ENCODE peak calls at places on chromosomes 11 and 22, in five cellular contexts. H, C, Z, J and E are unnamed samples. For H3K4me1, the result is how much of the 10 kb centered on the place peaks cover.

GRCh38 chr11:33668951-33669596 is 31.6 kb downstream of the C11orf91 start:
- DNase-seq in C (no peak), H (no peak), J (no peak), Z (no peak), E (no peak)

GRCh38 chr11:119377961-119378667 is 3.4 kb downstream of the USP2 start:
- DNase-seq in C (no peak), J (no peak), Z (no peak), H (no peak), E (no peak)

GRCh38 chr22:29219881-29220670 is 14.4 kb downstream of the EMID1 start:
- DNase-seq in H (peak), Z (no peak), C (no peak), J (no peak), E (no peak)

GRCh38 chr22:19122752-19123492 is 710 bp upstream of the DGCR2 start:
- DNase-seq in J (no peak), H (no peak), Z (no peak), C (no peak), E (peak)

GRCh38 chr11:112718483-112718882 is 242.7 kb upstream of the NCAM1 start:
- DNase-seq in J (no peak), Z (no peak), C (no peak), H (no peak), E (no peak)

GRCh38 chr11:68750197-68750987 is 928 bp downstream of the TESMIN start:
- DNase-seq in H (peak), J (no peak), C (peak), Z (peak), E (peak)

GRCh38 chr22:26416670-26417270 is 12.3 kb upstream of the ASPHD2 start:
- DNase-seq in H (peak), J (peak), Z (no peak), C (peak), E (peak)

GRCh38 chr11:61467609-61468401 is 37.9 kb downstream of the SDHAF2 start:
- DNase-seq in J (no peak), Z (no peak), H (no peak), C (no peak), E (no peak)

GRCh38 chr11:60941371-60942119 is 10.4 kb downstream of the SLC15A3 start:
- DNase-seq in H (no peak), C (no peak), J (no peak), Z (no peak), E (peak)

GRCh38 chr11:22065472-22065871 is 127.4 kb upstream of the ANO5 start:
- DNase-seq in C (no peak), Z (no peak), H (peak), J (no peak), E (no peak)

GRCh38 chr11:61503135-61503770 is 5.3 kb upstream of the LRRC10B start:
- DNase-seq in Z (no peak), J (no peak), C (no peak), H (no peak), E (no peak)

GRCh38 chr11:61362542-61362875 is 335 bp downstream of the TMEM138 start:
- DNase-seq in C (no peak), H (no peak), Z (no peak), J (peak), E (peak)

GRCh38 chr11:115066111-115066660 is 387.9 kb downstream of the NXPE2 start:
- DNase-seq in J (no peak), C (no peak), Z (no peak), H (no peak), E (no peak)

GRCh38 chr11:47178737-47179654 is 2.3 kb upstream of the ARFGAP2 start:
- DNase-seq in C (no peak), J (no peak), Z (no peak), H (no peak), E (no peak)

GRCh38 chr11:22192642-22193347 is at the start of gene ANO5:
- DNase-seq in C (peak), J (no peak), Z (peak), H (peak), E (no peak)

GRCh38 chr11:68924073-68924925 is 20.6 kb downstream of the IGHMBP2 start:
- DNase-seq in H (no peak), Z (no peak), C (no peak), J (no peak), E (peak)

GRCh38 chr11:2298795-2299747 is 2.6 kb downstream of the C11orf21 start:
- DNase-seq in Z (peak), J (no peak), H (peak), C (peak), E (peak)

GRCh38 chr11:77148963-77149715 is 21.1 kb downstream of the MYO7A start:
- DNase-seq in C (no peak), H (no peak), Z (no peak), J (no peak), E (no peak)

GRCh38 chr11:47981667-47982404 is 1.5 kb downstream of the PTPRJ start:
- DNase-seq in Z (no peak), H (no peak), J (no peak), C (no peak), E (no peak)

GRCh38 chr22:50083462-50084081 is 1.7 kb downstream of the MLC1 start:
- DNase-seq in Z (no peak), C (no peak), J (no peak), H (no peak), E (no peak)

GRCh38 chr22:26797910-26798309 is 140.5 kb downstream of the MIAT start:
- DNase-seq in J (no peak), Z (no peak), H (peak), C (peak), E (no peak)

DNA sequence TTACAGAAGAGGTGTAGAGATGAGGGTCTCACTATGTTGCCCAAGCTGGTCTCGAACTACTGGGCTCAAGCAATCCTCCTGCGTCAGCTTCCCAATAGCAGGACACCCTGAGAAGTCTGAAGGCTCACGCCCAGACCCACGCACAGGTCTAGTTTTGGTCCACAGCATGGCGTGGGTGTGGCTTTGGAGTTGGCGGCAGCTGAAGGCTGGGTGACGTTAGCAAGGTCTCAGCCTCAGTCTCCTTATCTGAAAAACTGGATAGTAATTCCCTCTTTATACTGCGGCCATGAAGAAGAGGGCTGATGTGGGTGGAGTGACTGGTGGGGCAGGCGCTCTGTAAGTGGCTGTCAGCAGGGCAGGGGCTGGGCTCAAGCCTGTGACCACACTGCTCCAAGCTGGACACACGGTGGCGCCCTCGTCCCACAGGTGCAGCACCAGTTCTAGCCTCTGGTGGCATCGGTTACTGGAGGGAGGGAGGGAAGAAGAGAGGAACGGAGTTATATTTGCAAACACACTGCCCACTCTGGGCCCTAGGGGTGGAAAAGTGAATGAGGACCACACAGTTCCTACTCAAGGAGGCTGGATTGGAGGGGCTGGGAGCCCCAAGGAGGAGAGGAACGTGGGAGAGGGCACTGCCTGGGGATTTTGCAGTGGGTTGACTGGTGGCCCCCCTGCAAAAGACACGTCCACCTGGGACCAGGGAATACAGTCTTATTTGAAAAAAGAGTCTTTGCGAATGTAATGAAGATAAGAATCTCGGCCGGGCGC is 19.6 kb upstream of the CARD10 start:
- DNase-seq in H (peak), C (peak), J (peak), Z (peak), E (peak)
- H2BK12ac ChIP-seq in H (no peak), C (no peak), J (peak), Z (no peak), E (peak)

DNA sequence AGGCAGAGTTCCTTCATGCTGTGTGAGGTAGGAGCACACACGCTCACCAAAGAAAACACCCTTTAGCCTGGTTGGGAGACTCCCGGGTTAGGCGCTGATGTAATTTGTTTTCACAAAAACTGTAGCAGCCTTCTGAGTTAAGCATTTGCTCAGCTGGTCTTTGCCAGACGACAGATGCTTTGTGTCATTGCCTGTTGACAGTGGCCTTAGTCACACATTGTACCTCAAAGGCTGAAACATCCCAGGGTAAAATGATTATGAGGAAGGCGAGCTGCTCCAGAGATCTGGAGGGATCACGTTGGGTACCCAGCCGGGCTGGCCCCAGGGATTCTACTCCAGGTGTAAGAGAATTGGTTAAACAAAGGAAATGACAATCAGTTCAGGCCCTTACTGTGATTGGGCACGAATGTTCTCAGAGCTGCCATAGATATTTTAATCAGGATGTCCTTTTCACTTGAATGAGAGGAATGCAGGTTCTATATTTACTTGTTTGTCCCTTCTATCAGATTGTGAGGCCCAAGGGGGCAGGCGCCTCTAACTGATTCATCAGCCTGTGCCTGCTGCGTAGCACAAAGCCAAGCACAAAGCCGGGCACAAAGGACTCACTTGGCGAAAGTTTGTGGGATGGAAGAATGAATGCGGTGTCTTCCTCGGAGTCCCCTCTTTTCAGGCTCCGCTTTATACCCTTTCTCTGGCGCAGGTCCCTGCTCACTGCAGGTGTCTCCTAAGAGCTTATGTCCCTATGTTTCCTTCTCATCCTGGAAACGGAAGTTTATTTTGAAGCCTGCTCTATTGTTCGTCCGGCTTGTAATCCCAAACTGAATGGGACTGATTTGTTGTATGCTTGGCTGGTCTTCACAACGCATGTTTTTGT is 47.1 kb downstream of the ADM start:
- DNase-seq in H (peak), Z (peak), C (peak), J (peak), E (peak)
- H4K91ac ChIP-seq in H (peak), Z (no peak), C (peak), J (no peak), E (peak)

GRCh38 chr11:123235117-123235686 is 40.2 kb upstream of the CLMP start:
- DNase-seq in Z (no peak), H (peak), C (peak), J (no peak), E (peak)

GRCh38 chr11:123238297-123238696 is 43.2 kb upstream of the CLMP start:
- DNase-seq in H (no peak), J (no peak), Z (no peak), C (no peak), E (no peak)

GRCh38 chr11:123233280-123233977 is 38.4 kb upstream of the CLMP start:
- DNase-seq in J (peak), H (no peak), C (no peak), Z (no peak), E (no peak)

GRCh38 chr11:123233978-123234340 is 38.9 kb upstream of the CLMP start:
- DNase-seq in C (no peak), H (no peak), Z (no peak), J (no peak), E (no peak)

DNA sequence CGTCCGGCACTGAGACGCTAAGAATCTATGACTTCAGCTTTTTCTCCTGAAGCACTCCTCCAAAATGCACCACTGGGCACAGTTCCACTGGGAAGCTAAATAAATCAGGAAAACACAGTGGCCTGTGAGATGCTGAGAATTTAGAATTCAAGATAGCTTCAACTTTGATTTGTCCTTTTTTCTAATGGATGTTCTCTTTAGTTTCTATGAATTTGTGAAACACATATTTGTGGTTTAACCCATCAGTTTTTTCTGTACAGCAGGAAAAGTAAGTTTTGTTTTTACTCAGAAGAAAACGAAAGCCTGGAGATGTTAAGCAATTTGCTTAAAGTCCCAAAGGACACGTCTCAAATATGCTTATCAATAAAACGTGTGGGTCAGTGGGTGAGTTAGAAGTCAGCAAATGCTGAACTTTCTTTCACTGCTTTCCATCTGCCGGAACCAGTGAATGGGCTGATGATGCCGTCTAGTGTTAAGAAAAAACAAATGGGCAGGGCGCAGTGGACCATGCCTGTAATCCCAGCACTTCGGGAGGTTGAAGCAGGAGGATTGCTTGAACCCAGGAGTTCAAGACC is 40.7 kb upstream of the CLMP start:
- DNase-seq in C (no peak), Z (no peak), J (peak), H (no peak), E (no peak)
- H3K4me1 ChIP-seq in C (under half), Z (under half), J (under half), H (under half), E (under half)

GRCh38 chr22:42997577-42997976 is 17.4 kb downstream of the PACSIN2 start:
- DNase-seq in Z (no peak), H (no peak), J (peak), C (no peak), E (no peak)
- H2BK12ac ChIP-seq in Z (no peak), H (no peak), J (no peak), C (no peak), E (no peak)

DNA sequence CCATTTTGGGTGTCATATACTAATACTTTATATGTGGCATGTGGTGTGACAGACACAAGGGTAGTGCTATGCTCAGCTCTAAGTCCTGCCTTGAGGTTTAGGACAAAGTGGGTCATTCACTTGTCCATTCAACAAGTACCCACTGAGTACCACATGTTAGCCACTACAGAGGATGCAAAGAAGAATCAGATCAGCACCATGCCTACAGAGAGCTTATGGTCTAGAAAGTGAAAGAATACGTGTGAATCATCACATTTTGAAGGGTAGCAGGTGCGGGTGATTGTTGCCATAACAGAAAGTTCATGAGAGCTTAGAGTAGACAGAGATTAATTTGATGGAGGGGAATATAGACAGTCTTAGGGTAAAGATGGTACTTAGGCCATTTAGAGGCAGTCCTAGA is 18.3 kb downstream of the CLMP start:
- DNase-seq in Z (no peak), J (no peak), C (no peak), H (no peak), E (no peak)
- H4K91ac ChIP-seq in Z (no peak), J (peak), C (peak), H (no peak), E (no peak)

GRCh38 chr22:22920910-22921550 is 33.4 kb downstream of the IGLL5 start:
- DNase-seq in J (no peak), Z (no peak), H (no peak), C (no peak), E (no peak)
- H3K4me1 ChIP-seq in J (under half), Z (under half), H (under half), C (under half), E (under half)

GRCh38 chr11:129191649-129192048 is 476 bp downstream of the ARHGAP32 start:
- DNase-seq in C (no peak), Z (no peak), H (no peak), J (no peak), E (peak)
- H2BK12ac ChIP-seq in C (no peak), Z (no peak), H (no peak), J (no peak), E (no peak)